ENCODE peak calls at places on chromosomes 11 and 22, in ten cellular contexts. One of them, this sample, is unnamed. For H3K4me1 and H3K9me3, the result is how much of the 10 kb centered on the place peaks cover.

GRCh38 chr11:118265954-118266353 is 1.9 kb upstream of the MPZL2 start:
- DNase-seq in A673: no peak
- DNase-seq in naive thymus-derived CD4-positive, alpha-beta T cell: no peak
- DNase-seq in body of pancreas: no peak
- DNase-seq in CD4-positive, CD25-positive, alpha-beta regulatory T cell: no peak
- DNase-seq in heart right ventricle: peak
- DNase-seq in effector memory CD4-positive, alpha-beta T cell: no peak
- DNase-seq in tibial nerve: no peak
- DNase-seq in cardiac muscle cell: no peak
- DNase-seq in fibroblast of lung: no peak
- DNase-seq in this sample: peak

GRCh38 chr22:30802202-30803166 is 107.8 kb downstream of the OSBP2 start:
- DNase-seq in heart right ventricle: peak
- DNase-seq in cardiac muscle cell: peak
- DNase-seq in fibroblast of lung: peak
- DNase-seq in naive thymus-derived CD4-positive, alpha-beta T cell: peak
- DNase-seq in CD4-positive, CD25-positive, alpha-beta regulatory T cell: peak
- DNase-seq in tibial nerve: peak
- DNase-seq in effector memory CD4-positive, alpha-beta T cell: peak
- DNase-seq in A673: peak
- DNase-seq in body of pancreas: peak
- DNase-seq in this sample: peak

GRCh38 chr11:64249563-64250405 is 1.5 kb upstream of the PLCB3 start:
- DNase-seq in effector memory CD4-positive, alpha-beta T cell: no peak
- DNase-seq in body of pancreas: no peak
- DNase-seq in tibial nerve: no peak
- DNase-seq in CD4-positive, CD25-positive, alpha-beta regulatory T cell: no peak
- DNase-seq in fibroblast of lung: no peak
- DNase-seq in heart right ventricle: no peak
- DNase-seq in A673: no peak
- DNase-seq in naive thymus-derived CD4-positive, alpha-beta T cell: no peak
- DNase-seq in cardiac muscle cell: no peak
- DNase-seq in this sample: no peak

GRCh38 chr22:24938741-24939341 is 7.7 kb downstream of the LHFPL7 start:
- DNase-seq in A673: peak
- DNase-seq in body of pancreas: peak
- DNase-seq in naive thymus-derived CD4-positive, alpha-beta T cell: peak
- DNase-seq in CD4-positive, CD25-positive, alpha-beta regulatory T cell: peak
- DNase-seq in tibial nerve: no peak
- DNase-seq in effector memory CD4-positive, alpha-beta T cell: no peak
- DNase-seq in cardiac muscle cell: peak
- DNase-seq in heart right ventricle: no peak
- DNase-seq in fibroblast of lung: peak
- DNase-seq in this sample: no peak

GRCh38 chr11:59144579-59145345 is 2.1 kb downstream of the FAM111A start:
- DNase-seq in effector memory CD4-positive, alpha-beta T cell: peak
- DNase-seq in fibroblast of lung: peak
- DNase-seq in tibial nerve: peak
- DNase-seq in A673: peak
- DNase-seq in body of pancreas: peak
- DNase-seq in CD4-positive, CD25-positive, alpha-beta regulatory T cell: peak
- DNase-seq in naive thymus-derived CD4-positive, alpha-beta T cell: peak
- DNase-seq in heart right ventricle: peak
- DNase-seq in cardiac muscle cell: peak
- DNase-seq in this sample: peak

GRCh38 chr11:73553266-73553665 is 44.6 kb downstream of the FAM168A start:
- DNase-seq in CD4-positive, CD25-positive, alpha-beta regulatory T cell: no peak
- DNase-seq in fibroblast of lung: no peak
- DNase-seq in heart right ventricle: no peak
- DNase-seq in body of pancreas: no peak
- DNase-seq in naive thymus-derived CD4-positive, alpha-beta T cell: no peak
- DNase-seq in cardiac muscle cell: no peak
- DNase-seq in tibial nerve: no peak
- DNase-seq in A673: no peak
- DNase-seq in effector memory CD4-positive, alpha-beta T cell: no peak
- DNase-seq in this sample: no peak

GRCh38 chr11:79617561-79617960 is 176.7 kb upstream of the TENM4 start:
- DNase-seq in naive thymus-derived CD4-positive, alpha-beta T cell: no peak
- DNase-seq in heart right ventricle: no peak
- DNase-seq in cardiac muscle cell: peak
- DNase-seq in A673: no peak
- DNase-seq in effector memory CD4-positive, alpha-beta T cell: no peak
- DNase-seq in CD4-positive, CD25-positive, alpha-beta regulatory T cell: no peak
- DNase-seq in fibroblast of lung: no peak
- DNase-seq in tibial nerve: no peak
- DNase-seq in body of pancreas: no peak
- DNase-seq in this sample: no peak

GRCh38 chr11:100619484-100619883 is 67.6 kb upstream of the ARHGAP42 start:
- DNase-seq in CD4-positive, CD25-positive, alpha-beta regulatory T cell: no peak
- DNase-seq in effector memory CD4-positive, alpha-beta T cell: no peak
- DNase-seq in tibial nerve: no peak
- DNase-seq in fibroblast of lung: no peak
- DNase-seq in naive thymus-derived CD4-positive, alpha-beta T cell: no peak
- DNase-seq in A673: peak
- DNase-seq in heart right ventricle: no peak
- DNase-seq in cardiac muscle cell: peak
- DNase-seq in body of pancreas: no peak
- DNase-seq in this sample: no peak

GRCh38 chr11:27571151-27571840 is 64.7 kb upstream of the LIN7C start:
- DNase-seq in heart right ventricle: no peak
- DNase-seq in fibroblast of lung: peak
- DNase-seq in cardiac muscle cell: peak
- DNase-seq in CD4-positive, CD25-positive, alpha-beta regulatory T cell: no peak
- DNase-seq in effector memory CD4-positive, alpha-beta T cell: no peak
- DNase-seq in A673: no peak
- DNase-seq in tibial nerve: no peak
- DNase-seq in body of pancreas: no peak
- DNase-seq in naive thymus-derived CD4-positive, alpha-beta T cell: no peak
- DNase-seq in this sample: no peak

GRCh38 chr22:23060612-23061400 is 9.5 kb upstream of the GNAZ start:
- DNase-seq in heart right ventricle: peak
- DNase-seq in tibial nerve: no peak
- DNase-seq in fibroblast of lung: no peak
- DNase-seq in cardiac muscle cell: no peak
- DNase-seq in naive thymus-derived CD4-positive, alpha-beta T cell: peak
- DNase-seq in effector memory CD4-positive, alpha-beta T cell: no peak
- DNase-seq in CD4-positive, CD25-positive, alpha-beta regulatory T cell: no peak
- DNase-seq in A673: no peak
- DNase-seq in body of pancreas: no peak
- DNase-seq in this sample: no peak

GRCh38 chr11:106353031-106353430 is 275.6 kb downstream of the AASDHPPT start:
- DNase-seq in tibial nerve: no peak
- DNase-seq in body of pancreas: no peak
- DNase-seq in cardiac muscle cell: no peak
- DNase-seq in fibroblast of lung: no peak
- DNase-seq in effector memory CD4-positive, alpha-beta T cell: no peak
- DNase-seq in CD4-positive, CD25-positive, alpha-beta regulatory T cell: no peak
- DNase-seq in heart right ventricle: no peak
- DNase-seq in A673: no peak
- DNase-seq in naive thymus-derived CD4-positive, alpha-beta T cell: no peak
- DNase-seq in this sample: no peak

GRCh38 chr22:28108851-28109250 is 189.8 kb upstream of the PITPNB start:
- DNase-seq in heart right ventricle: no peak
- DNase-seq in body of pancreas: no peak
- DNase-seq in CD4-positive, CD25-positive, alpha-beta regulatory T cell: no peak
- DNase-seq in naive thymus-derived CD4-positive, alpha-beta T cell: no peak
- DNase-seq in effector memory CD4-positive, alpha-beta T cell: no peak
- DNase-seq in A673: no peak
- DNase-seq in tibial nerve: no peak
- DNase-seq in cardiac muscle cell: no peak
- DNase-seq in fibroblast of lung: no peak
- DNase-seq in this sample: no peak

GRCh38 chr11:44320289-44320973 is 10.5 kb upstream of the ALX4 start:
- DNase-seq in heart right ventricle: no peak
- DNase-seq in A673: no peak
- DNase-seq in cardiac muscle cell: no peak
- DNase-seq in body of pancreas: no peak
- DNase-seq in fibroblast of lung: no peak
- DNase-seq in effector memory CD4-positive, alpha-beta T cell: no peak
- DNase-seq in naive thymus-derived CD4-positive, alpha-beta T cell: no peak
- DNase-seq in tibial nerve: no peak
- DNase-seq in CD4-positive, CD25-positive, alpha-beta regulatory T cell: no peak
- DNase-seq in this sample: no peak

GRCh38 chr11:63768232-63769043 is at the start of gene ZFTA:
- DNase-seq in tibial nerve: peak
- DNase-seq in effector memory CD4-positive, alpha-beta T cell: peak
- DNase-seq in naive thymus-derived CD4-positive, alpha-beta T cell: peak
- DNase-seq in fibroblast of lung: peak
- DNase-seq in heart right ventricle: peak
- DNase-seq in cardiac muscle cell: peak
- DNase-seq in CD4-positive, CD25-positive, alpha-beta regulatory T cell: peak
- DNase-seq in body of pancreas: peak
- DNase-seq in A673: peak
- DNase-seq in this sample: peak

GRCh38 chr11:61870429-61871039 is 20.8 kb downstream of the FADS3 start:
- DNase-seq in fibroblast of lung: peak
- DNase-seq in tibial nerve: no peak
- DNase-seq in CD4-positive, CD25-positive, alpha-beta regulatory T cell: no peak
- DNase-seq in cardiac muscle cell: no peak
- DNase-seq in heart right ventricle: no peak
- DNase-seq in naive thymus-derived CD4-positive, alpha-beta T cell: no peak
- DNase-seq in A673: peak
- DNase-seq in body of pancreas: no peak
- DNase-seq in effector memory CD4-positive, alpha-beta T cell: no peak
- DNase-seq in this sample: no peak

GRCh38 chr11:99449345-99449744 is 428.6 kb downstream of the CNTN5 start:
- DNase-seq in tibial nerve: no peak
- DNase-seq in heart right ventricle: no peak
- DNase-seq in CD4-positive, CD25-positive, alpha-beta regulatory T cell: no peak
- DNase-seq in effector memory CD4-positive, alpha-beta T cell: no peak
- DNase-seq in naive thymus-derived CD4-positive, alpha-beta T cell: no peak
- DNase-seq in fibroblast of lung: no peak
- DNase-seq in cardiac muscle cell: no peak
- DNase-seq in body of pancreas: no peak
- DNase-seq in A673: no peak
- DNase-seq in this sample: no peak

DNA sequence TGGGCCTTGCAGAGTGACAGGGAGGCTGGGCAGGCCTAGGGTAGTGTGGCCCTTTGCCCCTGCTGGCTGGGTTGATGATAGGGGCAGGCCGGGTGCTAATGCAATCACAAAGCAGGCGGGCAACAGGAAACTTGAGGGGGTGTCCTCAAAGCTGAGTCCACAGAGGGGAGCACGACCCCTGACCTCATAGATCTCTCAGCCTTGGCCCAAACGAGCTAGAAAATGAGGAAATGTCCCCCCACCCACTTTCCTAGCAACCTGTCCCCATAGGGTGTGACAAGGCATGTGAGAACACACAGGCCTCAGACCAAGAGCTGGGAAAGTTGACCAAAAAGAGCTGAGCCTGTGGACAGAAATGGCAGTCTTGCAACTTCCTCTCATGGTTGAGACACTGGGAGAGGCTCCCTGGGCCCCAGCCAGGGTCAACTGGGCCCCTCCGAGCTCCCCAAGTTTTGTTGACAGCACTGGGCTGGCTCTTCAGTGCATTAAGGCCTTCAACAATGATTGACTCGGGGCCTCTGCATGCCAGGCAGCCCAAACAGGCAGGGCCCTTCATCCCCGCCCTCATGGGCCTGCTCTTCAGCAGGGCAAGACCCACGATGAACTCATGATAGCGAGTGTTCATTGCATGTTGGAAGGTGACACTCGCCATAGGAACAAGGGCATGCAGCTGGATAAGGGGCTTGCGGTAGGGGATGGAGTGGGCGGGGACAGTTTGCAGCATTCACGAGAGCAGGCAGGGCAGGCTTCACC is 9.8 kb upstream of the SPI1 start:
- DNase-seq in CD4-positive, CD25-positive, alpha-beta regulatory T cell: no peak
- DNase-seq in effector memory CD4-positive, alpha-beta T cell: no peak
- DNase-seq in A673: no peak
- DNase-seq in tibial nerve: no peak
- DNase-seq in naive thymus-derived CD4-positive, alpha-beta T cell: no peak
- DNase-seq in cardiac muscle cell: no peak
- DNase-seq in body of pancreas: no peak
- DNase-seq in heart right ventricle: no peak
- DNase-seq in fibroblast of lung: no peak
- DNase-seq in this sample: no peak
- H3K4me1 ChIP-seq in CD4-positive, CD25-positive, alpha-beta regulatory T cell: under half
- H3K4me1 ChIP-seq in effector memory CD4-positive, alpha-beta T cell: under half
- H3K4me1 ChIP-seq in A673: under half
- H3K4me1 ChIP-seq in tibial nerve: under half
- H3K4me1 ChIP-seq in naive thymus-derived CD4-positive, alpha-beta T cell: under half
- H3K4me1 ChIP-seq in cardiac muscle cell: under half
- H3K4me1 ChIP-seq in body of pancreas: under half
- H3K4me1 ChIP-seq in heart right ventricle: under half
- H3K4me1 ChIP-seq in fibroblast of lung: under half
- H3K4me1 ChIP-seq in this sample: under half

DNA sequence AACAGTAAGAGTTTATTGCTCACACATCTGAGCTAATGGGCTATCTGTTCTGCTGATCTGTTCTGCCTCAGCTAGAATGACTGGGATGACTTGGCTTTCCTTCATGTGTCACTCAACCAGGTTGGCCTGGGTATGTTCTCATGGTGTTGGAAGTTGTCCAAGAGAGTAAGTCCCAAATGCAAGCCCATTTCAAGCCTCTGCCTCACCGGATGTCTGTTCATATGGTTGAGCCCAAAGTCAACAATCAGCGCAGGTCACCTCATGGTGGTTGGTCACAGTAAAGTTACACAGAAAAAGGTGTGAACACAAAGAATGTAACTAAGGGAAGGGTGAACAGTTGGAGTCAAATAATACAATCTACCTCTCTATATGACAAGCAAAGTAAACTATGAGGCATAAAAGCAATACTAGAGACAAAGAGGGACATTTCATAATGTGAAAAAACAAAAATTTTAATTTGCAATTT is 1.9 kb downstream of the GDPD4 start:
- DNase-seq in tibial nerve: no peak
- DNase-seq in effector memory CD4-positive, alpha-beta T cell: no peak
- DNase-seq in CD4-positive, CD25-positive, alpha-beta regulatory T cell: no peak
- DNase-seq in body of pancreas: no peak
- DNase-seq in cardiac muscle cell: no peak
- DNase-seq in fibroblast of lung: no peak
- DNase-seq in heart right ventricle: no peak
- DNase-seq in A673: no peak
- DNase-seq in naive thymus-derived CD4-positive, alpha-beta T cell: no peak
- DNase-seq in this sample: no peak
- H3K4me3 ChIP-seq in tibial nerve: no peak
- H3K4me3 ChIP-seq in effector memory CD4-positive, alpha-beta T cell: no peak
- H3K4me3 ChIP-seq in CD4-positive, CD25-positive, alpha-beta regulatory T cell: no peak
- H3K4me3 ChIP-seq in body of pancreas: no peak
- H3K4me3 ChIP-seq in cardiac muscle cell: no peak
- H3K4me3 ChIP-seq in fibroblast of lung: no peak
- H3K4me3 ChIP-seq in heart right ventricle: no peak
- H3K4me3 ChIP-seq in A673: no peak
- H3K4me3 ChIP-seq in naive thymus-derived CD4-positive, alpha-beta T cell: no peak
- H3K4me3 ChIP-seq in this sample: no peak

GRCh38 chr11:2655834-2656622 is 43.8 kb downstream of the KCNQ1OT1 start:
- DNase-seq in cardiac muscle cell: no peak
- DNase-seq in body of pancreas: peak
- DNase-seq in A673: no peak
- DNase-seq in naive thymus-derived CD4-positive, alpha-beta T cell: no peak
- DNase-seq in heart right ventricle: no peak
- DNase-seq in tibial nerve: no peak
- DNase-seq in CD4-positive, CD25-positive, alpha-beta regulatory T cell: no peak
- DNase-seq in effector memory CD4-positive, alpha-beta T cell: no peak
- DNase-seq in fibroblast of lung: peak
- DNase-seq in this sample: no peak
- H3K9me3 ChIP-seq in cardiac muscle cell: under half
- H3K9me3 ChIP-seq in body of pancreas: under half
- H3K9me3 ChIP-seq in A673: half or more
- H3K9me3 ChIP-seq in naive thymus-derived CD4-positive, alpha-beta T cell: under half
- H3K9me3 ChIP-seq in heart right ventricle: under half
- H3K9me3 ChIP-seq in tibial nerve: under half
- H3K9me3 ChIP-seq in CD4-positive, CD25-positive, alpha-beta regulatory T cell: under half
- H3K9me3 ChIP-seq in effector memory CD4-positive, alpha-beta T cell: under half
- H3K9me3 ChIP-seq in fibroblast of lung: under half
- H3K9me3 ChIP-seq in this sample: under half

GRCh38 chr22:42263944-42264343 is 6.5 kb downstream of the TCF20 start:
- DNase-seq in fibroblast of lung: no peak
- DNase-seq in tibial nerve: no peak
- DNase-seq in A673: no peak
- DNase-seq in cardiac muscle cell: no peak
- DNase-seq in heart right ventricle: no peak
- DNase-seq in CD4-positive, CD25-positive, alpha-beta regulatory T cell: no peak
- DNase-seq in effector memory CD4-positive, alpha-beta T cell: no peak
- DNase-seq in naive thymus-derived CD4-positive, alpha-beta T cell: no peak
- DNase-seq in body of pancreas: no peak
- DNase-seq in this sample: no peak
- H3K4me1 ChIP-seq in fibroblast of lung: under half
- H3K4me1 ChIP-seq in tibial nerve: under half
- H3K4me1 ChIP-seq in A673: under half
- H3K4me1 ChIP-seq in cardiac muscle cell: under half
- H3K4me1 ChIP-seq in heart right ventricle: under half
- H3K4me1 ChIP-seq in CD4-positive, CD25-positive, alpha-beta regulatory T cell: half or more
- H3K4me1 ChIP-seq in effector memory CD4-positive, alpha-beta T cell: under half
- H3K4me1 ChIP-seq in naive thymus-derived CD4-positive, alpha-beta T cell: under half
- H3K4me1 ChIP-seq in body of pancreas: under half
- H3K4me1 ChIP-seq in this sample: under half

This sample was measured in mucosa of descending colon.